ENCODE peak calls at places on chromosomes 3 and 15, in ten cellular contexts. E, T, Q, Z, C, W, G, M, I and V are unnamed samples.

GRCh38 chr3:69250014-69250413 is 127.6 kb upstream of the LMOD3 start:
- DNase-seq in Z (no peak), E (peak), W (peak), C (no peak), M (no peak), T (peak), I (peak), Q (peak), G (no peak), V (peak)

GRCh38 chr15:60021589-60022378 is 17.7 kb downstream of the FOXB1 start:
- DNase-seq in G (no peak), I (no peak), M (no peak), T (no peak), Q (peak), W (peak), Z (no peak), E (no peak), C (no peak), V (no peak)

GRCh38 chr3:164194842-164195241 is 883.5 kb downstream of the SI start:
- DNase-seq in E (no peak), M (no peak), G (no peak), T (no peak), W (no peak), Z (no peak), Q (peak), C (no peak), I (no peak), V (no peak)

GRCh38 chr3:27049792-27050191 is 319.4 kb downstream of the NEK10 start:
- DNase-seq in Z (no peak), I (no peak), T (no peak), W (no peak), Q (no peak), G (no peak), E (no peak), M (no peak), C (no peak), V (no peak)

GRCh38 chr3:195086341-195086740 is 184.6 kb downstream of the XXYLT1 start:
- DNase-seq in W (no peak), Z (no peak), Q (no peak), G (no peak), I (no peak), E (no peak), M (no peak), C (no peak), T (no peak), V (no peak)

GRCh38 chr3:139204756-139205155 is 139.1 kb upstream of the MRPS22 start:
- DNase-seq in W (no peak), C (no peak), G (no peak), T (no peak), I (no peak), Z (no peak), E (no peak), M (no peak), Q (no peak), V (no peak)

GRCh38 chr3:160982497-160982896 is 122.7 kb downstream of the B3GALNT1 start:
- DNase-seq in E (no peak), Q (no peak), Z (no peak), C (no peak), I (no peak), G (no peak), T (no peak), M (peak), W (no peak), V (no peak)

GRCh38 chr3:113264249-113264648 is 52.9 kb downstream of the BOC start:
- DNase-seq in T (no peak), Q (no peak), I (peak), C (peak), M (no peak), Z (no peak), G (no peak), W (no peak), E (no peak), V (no peak)

GRCh38 chr3:49882182-49882581 is 12.5 kb upstream of the CAMKV start:
- DNase-seq in C (no peak), G (no peak), Q (no peak), M (no peak), E (no peak), W (no peak), T (no peak), Z (no peak), I (no peak), V (no peak)

GRCh38 chr3:172771672-172772071 is 21.1 kb downstream of the ECT2 start:
- DNase-seq in G (no peak), Z (no peak), W (no peak), C (no peak), T (no peak), M (no peak), E (no peak), I (no peak), Q (no peak), V (no peak)

GRCh38 chr15:35909414-35909813 is 363.4 kb upstream of the DPH6 start:
- DNase-seq in Q (no peak), E (no peak), T (no peak), I (no peak), C (no peak), G (no peak), W (no peak), M (no peak), Z (no peak), V (no peak)

GRCh38 chr3:97719156-97719821 is 45.3 kb upstream of the ARL6 start:
- DNase-seq in E (peak), C (peak), M (peak), I (peak), Q (peak), W (peak), Z (peak), G (peak), T (peak), V (peak)

GRCh38 chr15:25408428-25408827 is 30.4 kb downstream of the UBE3A start:
- DNase-seq in C (no peak), I (no peak), E (no peak), M (no peak), Q (no peak), Z (no peak), G (no peak), W (no peak), T (no peak), V (no peak)

GRCh38 chr15:58369261-58369699 is 62.5 kb upstream of the LIPC start:
- DNase-seq in E (no peak), M (peak), Q (no peak), Z (no peak), T (no peak), I (no peak), G (no peak), W (peak), C (no peak), V (no peak)